ENCODE peak calls at places on chromosomes 16 and 17, in five cellular contexts. P is AG08395; C is NCI-H1436; N is stimulated activated CD4-positive, alpha-beta T cell treated with anti-CD3 and anti-CD28 coated beads, Interleukin-1b, Interleukin-23, amount 100 ng/mL, for 1 hour; I is C1 segment of cervical spinal cord. X is an unnamed sample.

GRCh38 chr17:10170233-10170632 is 28.2 kb downstream of the GAS7 start:
- DNase-seq in C (no peak), P (no peak), I (no peak), N (no peak), X (no peak)

GRCh38 chr17:29807520-29808361 is 122.3 kb downstream of the SSH2 start:
- DNase-seq in C (peak; percentile 60), N (peak; percentile 23), P (peak; percentile 79), I (peak; percentile 37), X (peak; percentile 34)

GRCh38 chr16:3659200-3659599 is 4.7 kb downstream of the DNASE1 start:
- DNase-seq in C (no peak), N (no peak), P (peak; percentile 45), I (no peak), X (no peak)

GRCh38 chr17:66985338-66985737 is 20.8 kb downstream of the CACNG4 start:
- DNase-seq in C (no peak), I (no peak), P (no peak), N (no peak), X (no peak)

GRCh38 chr17:3879181-3879580 is 13.7 kb downstream of the CAMKK1 start:
- DNase-seq in P (peak; percentile 84), C (no peak), N (no peak), I (no peak), X (no peak)

GRCh38 chr16:85461814-85462404 is 151.2 kb upstream of the GSE1 start:
- DNase-seq in P (peak; percentile 47), N (no peak), I (no peak), C (peak; percentile 94), X (no peak)

GRCh38 chr16:31108794-31109558 is 790 bp downstream of the BCKDK start:
- DNase-seq in C (no peak), I (no peak), P (no peak), N (no peak), X (no peak)

GRCh38 chr17:82239401-82239925 is 10.6 kb downstream of the SLC16A3 start:
- DNase-seq in I (no peak), P (no peak), C (no peak), N (no peak), X (no peak)

GRCh38 chr17:61129876-61130275 is 269.8 kb upstream of the TBX2 start:
- DNase-seq in N (no peak), I (no peak), C (no peak), P (peak; percentile 16), X (no peak)

GRCh38 chr17:31663576-31663975 is 195.5 kb downstream of the COPRS start:
- DNase-seq in I (no peak), C (no peak), P (no peak), N (no peak), X (no peak)